ENCODE peak calls at places on chromosomes 5 and 9, in five cellular contexts. Y, Z, E, C and F are unnamed samples.

GRCh38 chr5:57841671-57842375 is 359.2 kb upstream of the ACTBL2 start:
- DNase-seq in Y (peak; percentile 99), Z (peak; percentile 62), E (no peak), C (peak; percentile 65), F (peak; percentile 99)

GRCh38 chr9:135023389-135023788 is 64.1 kb upstream of the OLFM1 start:
- DNase-seq in Y (peak; percentile 5), Z (no peak), E (peak; percentile 38), C (peak; percentile 12), F (peak; percentile 79)

GRCh38 chr9:127808347-127809001 is 5.8 kb downstream of the FPGS start:
- DNase-seq in Y (no peak), Z (no peak), E (no peak), C (no peak), F (no peak)

GRCh38 chr9:34375901-34376595 is 650 bp downstream of the MYORG start:
- DNase-seq in Y (peak; percentile 38), Z (peak; percentile 45), E (no peak), C (no peak), F (peak; percentile 58)

GRCh38 chr9:92632641-92633040 is 37.3 kb downstream of the IPPK start:
- DNase-seq in Y (no peak), Z (no peak), E (no peak), C (no peak), F (no peak)

GRCh38 chr9:2469681-2470141 is 151.9 kb upstream of the VLDLR start:
- DNase-seq in Y (peak; percentile 20), Z (peak; percentile 38), E (no peak), C (no peak), F (peak; percentile 40)

GRCh38 chr5:132223861-132224260 is 3.8 kb downstream of the P4HA2 start:
- DNase-seq in Y (no peak), Z (no peak), E (no peak), C (no peak), F (no peak)

GRCh38 chr5:1542755-1543154 is 19.0 kb upstream of the LPCAT1 start:
- DNase-seq in Y (peak; percentile 78), Z (no peak), E (peak; percentile 98), C (peak; percentile 79), F (peak; percentile 91)

GRCh38 chr9:3708751-3709150 is 182.9 kb upstream of the RFX3 start:
- DNase-seq in Y (peak; percentile 32), Z (no peak), E (no peak), C (no peak), F (peak; percentile 34)

GRCh38 chr9:135392511-135392910 is 87.1 kb upstream of the PPP1R26 start:
- DNase-seq in Y (no peak), Z (peak; percentile 35), E (no peak), C (no peak), F (no peak)

GRCh38 chr9:114900937-114901802 is 29.2 kb downstream of the TNFSF8 start:
- DNase-seq in Y (peak; percentile 85), Z (no peak), E (no peak), C (no peak), F (peak; percentile 64)

GRCh38 chr9:79277916-79278447 is 293.8 kb upstream of the TLE4 start:
- DNase-seq in Y (peak; percentile 24), Z (no peak), E (no peak), C (no peak), F (no peak)

GRCh38 chr9:6488395-6488794 is 75.4 kb downstream of the UHRF2 start:
- DNase-seq in Y (no peak), Z (peak; percentile 27), E (no peak), C (no peak), F (no peak)

GRCh38 chr5:164672931-164673694 is 1167.7 kb downstream of the MAT2B start:
- DNase-seq in Y (peak; percentile 14), Z (no peak), E (no peak), C (no peak), F (peak; percentile 5)

GRCh38 chr5:157820593-157821252 is 38.2 kb downstream of the CLINT1 start:
- DNase-seq in Y (peak; percentile 54), Z (peak; percentile 74), E (no peak), C (peak; percentile 26), F (peak; percentile 14)

GRCh38 chr5:13944564-13945195 is at the start of gene DNAH5:
- DNase-seq in Y (peak; percentile 88), Z (no peak), E (no peak), C (no peak), F (peak; percentile 64)

GRCh38 chr5:30505014-30505886 is 688.2 kb upstream of the CDH6 start:
- DNase-seq in Y (peak; percentile 81), Z (peak; percentile 44), E (no peak), C (no peak), F (peak; percentile 62)

GRCh38 chr5:133389066-133389590 is 223.2 kb downstream of the FSTL4 start:
- DNase-seq in Y (no peak), Z (no peak), E (no peak), C (no peak), F (peak; percentile 35)

GRCh38 chr5:158287643-158288228 is 428.8 kb upstream of the CLINT1 start:
- DNase-seq in Y (peak; percentile 95), Z (no peak), E (no peak), C (no peak), F (peak; percentile 52)

GRCh38 chr5:32828492-32828891 is 117.4 kb downstream of the NPR3 start:
- DNase-seq in Y (peak; percentile 19), Z (no peak), E (peak; percentile 30), C (no peak), F (peak; percentile 30)

GRCh38 chr9:133758228-133758627 is 20.1 kb upstream of the SARDH start:
- DNase-seq in Y (no peak), Z (no peak), E (no peak), C (no peak), F (no peak)

GRCh38 chr5:83657807-83658206 is 62.8 kb downstream of the HAPLN1 start:
- DNase-seq in Y (no peak), Z (no peak), E (no peak), C (no peak), F (no peak)

GRCh38 chr9:95190413-95190812 is 127.1 kb downstream of the FANCC start:
- DNase-seq in Y (no peak), Z (no peak), E (no peak), C (no peak), F (peak; percentile 6)

GRCh38 chr9:31347082-31347617 is 1037.3 kb upstream of the ACO1 start:
- DNase-seq in Y (peak; percentile 3), Z (no peak), E (no peak), C (no peak), F (peak; percentile 5)

GRCh38 chr5:71971862-71972261 is 135.4 kb upstream of the MAP1B start:
- DNase-seq in Y (no peak), Z (no peak), E (no peak), C (no peak), F (no peak)

GRCh38 chr9:5478214-5478613 is 27.9 kb downstream of the CD274 start:
- DNase-seq in Y (no peak), Z (no peak), E (no peak), C (no peak), F (no peak)

GRCh38 chr9:90773593-90773992 is 28.0 kb upstream of the SYK start:
- DNase-seq in Y (no peak), Z (peak; percentile 49), E (no peak), C (no peak), F (peak; percentile 9)

GRCh38 chr5:86665984-86666760 is 48.4 kb downstream of the COX7C start:
- DNase-seq in Y (no peak), Z (no peak), E (no peak), C (no peak), F (no peak)

GRCh38 chr5:80326468-80326867 is 6.7 kb downstream of the SPZ1 start:
- DNase-seq in Y (no peak), Z (no peak), E (no peak), C (no peak), F (no peak)

DNA sequence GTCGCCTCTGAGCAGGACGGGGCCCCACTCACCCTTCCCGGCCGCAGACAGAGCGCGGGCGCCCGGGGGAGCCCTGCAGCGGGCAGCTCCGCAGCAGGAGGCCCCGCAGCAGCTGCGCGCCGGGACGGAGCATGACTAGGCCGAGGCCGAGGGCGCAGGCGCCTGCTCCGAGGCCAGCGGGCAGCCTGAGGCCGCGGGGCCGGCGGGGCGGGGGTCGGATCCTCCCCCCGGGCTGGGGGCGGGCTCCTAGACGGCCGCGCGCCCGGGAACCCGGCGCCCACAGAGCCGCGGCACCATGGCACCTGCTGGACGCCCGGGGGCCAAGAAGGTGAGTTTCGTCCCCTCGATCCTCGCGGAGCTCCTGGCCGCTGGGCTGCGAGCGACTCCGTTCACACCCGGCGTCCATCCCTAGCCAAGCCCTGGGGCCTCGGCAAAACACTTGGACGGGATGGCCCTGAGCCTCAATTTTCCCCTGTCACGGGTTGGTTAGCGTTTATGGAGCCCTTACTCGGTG is at the start of the genes BHMT2 and DMGDH:
- DNase-seq in Y (peak; percentile 68), Z (no peak), E (no peak), C (no peak), F (no peak)
- H3K9ac ChIP-seq in Y (peak within 1 kb of the TSS; percentile 24), Z (no peak within 1 kb of the TSS), E (no peak within 1 kb of the TSS), C (no peak within 1 kb of the TSS), F (no peak within 1 kb of the TSS)

DNA sequence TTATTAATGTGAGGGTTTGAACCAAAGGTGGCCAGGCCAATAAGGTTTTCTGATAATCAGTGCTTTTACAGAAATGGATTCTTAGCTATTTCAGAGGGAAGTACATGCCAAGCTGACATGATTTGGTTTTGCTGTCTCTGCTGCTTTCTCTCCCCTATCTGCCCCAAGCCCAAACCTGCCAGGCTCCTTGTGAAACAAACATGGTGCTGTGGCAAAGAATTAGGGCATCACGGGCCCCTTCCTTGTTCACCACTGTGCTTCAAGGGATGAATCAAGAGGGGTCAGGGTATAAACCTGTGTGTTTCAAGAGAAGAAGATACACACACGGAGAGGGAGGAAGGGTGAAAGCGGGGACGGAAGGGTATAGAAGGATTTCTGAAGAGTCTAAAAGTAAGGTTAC is 41.3 kb upstream of the SMU1 start:
- DNase-seq in Y (no peak), Z (no peak), E (no peak), C (no peak), F (no peak)
- H3K27ac ChIP-seq in Y (no peak overlapping the region), Z (no peak overlapping the region), E (peak overlapping the region; percentile 44), C (no peak overlapping the region), F (peak overlapping the region; percentile 76)

DNA sequence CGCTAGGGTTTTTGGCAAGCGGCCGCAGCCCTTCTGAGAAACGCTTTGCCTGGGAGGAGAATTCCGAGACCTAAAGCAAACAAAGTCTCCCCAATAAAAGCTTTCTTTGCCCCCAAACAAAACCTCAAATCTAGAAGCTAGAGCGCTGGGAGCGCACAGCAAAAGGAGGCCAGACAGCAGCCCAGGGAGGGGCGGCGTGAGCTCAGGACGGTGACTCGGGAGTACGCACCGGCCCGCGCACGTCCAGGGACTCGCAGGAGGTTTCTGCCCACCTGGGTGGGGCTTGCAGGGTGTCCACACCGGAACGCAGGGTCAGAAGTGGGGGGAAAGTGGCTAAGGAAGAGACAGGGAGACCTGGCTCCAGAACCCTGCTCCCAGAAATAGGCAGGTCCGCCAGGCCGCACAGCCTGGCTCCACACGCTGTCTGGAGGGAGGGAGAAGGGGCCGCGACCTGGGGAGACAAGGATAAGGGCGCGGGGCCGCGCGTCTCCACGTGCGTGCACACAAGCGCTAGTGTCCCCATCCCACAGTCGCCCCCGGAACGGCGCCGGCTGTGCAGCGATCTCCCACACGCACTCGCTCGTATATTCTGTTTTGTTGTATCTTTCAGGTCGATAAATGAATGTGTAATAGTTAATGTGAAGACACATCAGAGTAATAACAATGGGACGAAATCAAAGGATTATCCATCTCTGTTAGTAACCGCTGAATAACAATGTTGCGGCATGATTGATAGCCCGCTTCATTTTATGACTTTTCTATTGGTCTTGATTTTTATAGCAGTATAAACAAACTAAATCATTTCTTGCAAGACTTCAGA is 2.3 kb upstream of the OTP start:
- DNase-seq in Y (no peak), Z (peak; percentile 64), E (no peak), C (no peak), F (no peak)
- TF ChIP-seq EZH2 in Y (peak; percentile 19), Z (peak; percentile 97), E (peak; percentile 88), C (no peak), F (peak; percentile 26)

DNA sequence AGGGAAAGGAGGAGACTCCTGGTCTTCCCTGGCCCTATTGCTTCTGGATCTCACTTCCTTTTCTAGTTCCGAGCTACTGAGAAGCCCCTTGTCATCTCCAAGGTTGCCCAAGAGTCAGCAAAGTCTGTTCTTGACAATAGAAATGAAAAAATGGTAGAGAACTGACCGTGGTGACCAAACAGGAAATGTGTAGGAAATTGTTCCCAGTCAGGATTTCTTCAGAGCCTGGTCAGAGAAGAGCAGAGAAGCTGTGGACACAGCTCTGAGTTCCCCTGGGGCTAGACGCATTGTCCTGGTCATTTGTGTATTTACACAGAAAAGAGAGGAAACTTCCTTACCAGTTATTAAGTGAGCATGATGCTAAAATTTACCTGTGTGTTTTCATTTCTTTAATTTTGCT is 35.6 kb downstream of the S1PR3 start:
- DNase-seq in Y (no peak), Z (no peak), E (no peak), C (no peak), F (no peak)
- H3K9ac ChIP-seq in Y (no peak overlapping the region), Z (no peak overlapping the region), E (no peak overlapping the region), C (no peak overlapping the region), F (no peak overlapping the region)